ENCODE peak calls at places on chromosomes 11 and 22, in ten cellular contexts. One of them, this sample, is unnamed.
A peak's percentile ranks its signal among the peaks of the same experiment; 100 is the strongest.

GRCh38 chr11:74677131-74677530 is 54.1 kb downstream of the CHRDL2 start:
- DNase-seq in upper lobe of right lung: no peak
- DNase-seq in lung: no peak
- DNase-seq in neuronal stem cell: no peak
- DNase-seq in esophagus squamous epithelium: no peak
- DNase-seq in IMR-90: no peak
- DNase-seq in left lung: peak; percentile 7
- DNase-seq in left ventricle myocardium inferior: no peak
- DNase-seq in transverse colon: no peak
- DNase-seq in prostate gland: no peak
- DNase-seq in this sample: no peak

GRCh38 chr22:24506802-24507438 is 11.8 kb downstream of the UPB1 start:
- DNase-seq in upper lobe of right lung: no peak
- DNase-seq in lung: peak; percentile 49
- DNase-seq in neuronal stem cell: no peak
- DNase-seq in esophagus squamous epithelium: no peak
- DNase-seq in IMR-90: peak; percentile 45
- DNase-seq in left lung: no peak
- DNase-seq in left ventricle myocardium inferior: no peak
- DNase-seq in transverse colon: no peak
- DNase-seq in prostate gland: no peak
- DNase-seq in this sample: no peak

GRCh38 chr11:87374206-87374793 is 336.6 kb downstream of the TMEM135 start:
- DNase-seq in upper lobe of right lung: no peak
- DNase-seq in lung: no peak
- DNase-seq in neuronal stem cell: no peak
- DNase-seq in esophagus squamous epithelium: no peak
- DNase-seq in IMR-90: no peak
- DNase-seq in left lung: no peak
- DNase-seq in left ventricle myocardium inferior: no peak
- DNase-seq in transverse colon: no peak
- DNase-seq in prostate gland: no peak
- DNase-seq in this sample: no peak

GRCh38 chr11:64359712-64360402 is 895 bp downstream of the RPS6KA4 start:
- DNase-seq in upper lobe of right lung: peak; percentile 70
- DNase-seq in lung: no peak
- DNase-seq in neuronal stem cell: no peak
- DNase-seq in esophagus squamous epithelium: no peak
- DNase-seq in IMR-90: no peak
- DNase-seq in left lung: no peak
- DNase-seq in left ventricle myocardium inferior: no peak
- DNase-seq in transverse colon: peak; percentile 22
- DNase-seq in prostate gland: no peak
- DNase-seq in this sample: no peak

GRCh38 chr11:31442086-31442485 is 67.3 kb downstream of the IMMP1L start:
- DNase-seq in upper lobe of right lung: no peak
- DNase-seq in lung: no peak
- DNase-seq in neuronal stem cell: no peak
- DNase-seq in esophagus squamous epithelium: no peak
- DNase-seq in IMR-90: no peak
- DNase-seq in left lung: no peak
- DNase-seq in left ventricle myocardium inferior: no peak
- DNase-seq in transverse colon: no peak
- DNase-seq in prostate gland: no peak
- DNase-seq in this sample: no peak

GRCh38 chr22:40043086-40043485 is 48.3 kb downstream of the FAM83F start:
- DNase-seq in upper lobe of right lung: no peak
- DNase-seq in lung: peak; percentile 59
- DNase-seq in neuronal stem cell: no peak
- DNase-seq in esophagus squamous epithelium: no peak
- DNase-seq in IMR-90: no peak
- DNase-seq in left lung: no peak
- DNase-seq in left ventricle myocardium inferior: no peak
- DNase-seq in transverse colon: peak; percentile 52
- DNase-seq in prostate gland: peak; percentile 88
- DNase-seq in this sample: no peak

GRCh38 chr22:35930933-35931332 is 97.7 kb downstream of the RBFOX2 start:
- DNase-seq in upper lobe of right lung: no peak
- DNase-seq in lung: no peak
- DNase-seq in neuronal stem cell: peak; percentile 20
- DNase-seq in esophagus squamous epithelium: no peak
- DNase-seq in IMR-90: peak; percentile 80
- DNase-seq in left lung: no peak
- DNase-seq in left ventricle myocardium inferior: no peak
- DNase-seq in transverse colon: no peak
- DNase-seq in prostate gland: no peak
- DNase-seq in this sample: no peak

GRCh38 chr22:46066691-46067090 is 83.6 kb upstream of the PPARA start:
- DNase-seq in upper lobe of right lung: peak; percentile 25
- DNase-seq in lung: no peak
- DNase-seq in neuronal stem cell: no peak
- DNase-seq in esophagus squamous epithelium: no peak
- DNase-seq in IMR-90: no peak
- DNase-seq in left lung: peak; percentile 24
- DNase-seq in left ventricle myocardium inferior: peak; percentile 11
- DNase-seq in transverse colon: peak; percentile 29
- DNase-seq in prostate gland: peak; percentile 45
- DNase-seq in this sample: no peak

GRCh38 chr11:24489477-24489876 is 7.4 kb upstream of the LUZP2 start:
- DNase-seq in upper lobe of right lung: no peak
- DNase-seq in lung: no peak
- DNase-seq in neuronal stem cell: no peak
- DNase-seq in esophagus squamous epithelium: no peak
- DNase-seq in IMR-90: no peak
- DNase-seq in left lung: no peak
- DNase-seq in left ventricle myocardium inferior: no peak
- DNase-seq in transverse colon: no peak
- DNase-seq in prostate gland: no peak
- DNase-seq in this sample: no peak

GRCh38 chr22:47207387-47207786 is 444.9 kb downstream of the TBC1D22A start:
- DNase-seq in upper lobe of right lung: no peak
- DNase-seq in lung: peak; percentile 22
- DNase-seq in neuronal stem cell: no peak
- DNase-seq in esophagus squamous epithelium: no peak
- DNase-seq in IMR-90: no peak
- DNase-seq in left lung: peak; percentile 24
- DNase-seq in left ventricle myocardium inferior: no peak
- DNase-seq in transverse colon: no peak
- DNase-seq in prostate gland: no peak
- DNase-seq in this sample: no peak

GRCh38 chr22:28989035-28989464 is 72.6 kb downstream of the C22orf31 start:
- DNase-seq in upper lobe of right lung: no peak
- DNase-seq in lung: no peak
- DNase-seq in neuronal stem cell: no peak
- DNase-seq in esophagus squamous epithelium: no peak
- DNase-seq in IMR-90: no peak
- DNase-seq in left lung: no peak
- DNase-seq in left ventricle myocardium inferior: no peak
- DNase-seq in transverse colon: no peak
- DNase-seq in prostate gland: no peak
- DNase-seq in this sample: no peak

DNA sequence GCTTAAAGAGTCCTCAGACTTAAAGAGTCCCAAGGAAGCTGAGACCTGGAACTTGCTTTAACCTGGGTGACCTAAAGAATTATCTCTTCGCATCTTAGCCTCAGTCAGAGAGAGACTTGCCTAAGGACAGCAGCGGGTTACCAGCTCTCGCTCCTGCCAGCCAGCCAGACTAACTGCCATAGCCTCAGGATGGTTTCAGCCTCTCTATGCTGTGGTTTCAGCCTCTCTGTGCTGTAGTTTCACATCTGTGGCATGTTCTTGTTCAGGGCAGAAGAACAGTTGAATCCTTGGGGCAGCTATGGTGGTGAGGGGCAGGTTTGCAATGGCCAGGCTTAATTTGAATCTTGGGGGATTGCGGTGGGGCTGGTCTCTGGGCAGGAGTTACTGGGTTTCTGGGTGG is 2.3 kb downstream of the FRMD8 start:
- DNase-seq in upper lobe of right lung: no peak
- DNase-seq in lung: no peak
- DNase-seq in neuronal stem cell: no peak
- DNase-seq in esophagus squamous epithelium: no peak
- DNase-seq in IMR-90: no peak
- DNase-seq in left lung: no peak
- DNase-seq in left ventricle myocardium inferior: no peak
- DNase-seq in transverse colon: no peak
- DNase-seq in prostate gland: no peak
- DNase-seq in this sample: no peak
- H3K4me1 ChIP-seq in upper lobe of right lung: peaks cover 70% of the 10 kb centered on the region
- H3K4me1 ChIP-seq in lung: no peaks in the 10 kb centered on the region
- H3K4me1 ChIP-seq in neuronal stem cell: peaks cover 16% of the 10 kb centered on the region
- H3K4me1 ChIP-seq in esophagus squamous epithelium: peaks cover 60% of the 10 kb centered on the region
- H3K4me1 ChIP-seq in IMR-90: peaks cover 38% of the 10 kb centered on the region
- H3K4me1 ChIP-seq in left lung: peaks cover 77% of the 10 kb centered on the region
- H3K4me1 ChIP-seq in left ventricle myocardium inferior: peaks cover 95% of the 10 kb centered on the region
- H3K4me1 ChIP-seq in transverse colon: peaks cover 61% of the 10 kb centered on the region
- H3K4me1 ChIP-seq in prostate gland: peaks cover 13% of the 10 kb centered on the region
- H3K4me1 ChIP-seq in this sample: peaks cover 10% of the 10 kb centered on the region

GRCh38 chr11:12238420-12238819 is 128.0 kb downstream of the MICAL2 start:
- DNase-seq in upper lobe of right lung: no peak
- DNase-seq in lung: no peak
- DNase-seq in neuronal stem cell: no peak
- DNase-seq in esophagus squamous epithelium: no peak
- DNase-seq in IMR-90: no peak
- DNase-seq in left lung: no peak
- DNase-seq in left ventricle myocardium inferior: no peak
- DNase-seq in transverse colon: no peak
- DNase-seq in prostate gland: no peak
- DNase-seq in this sample: no peak

GRCh38 chr11:12242071-12242672 is 131.8 kb downstream of the MICAL2 start:
- DNase-seq in upper lobe of right lung: no peak
- DNase-seq in lung: no peak
- DNase-seq in neuronal stem cell: no peak
- DNase-seq in esophagus squamous epithelium: no peak
- DNase-seq in IMR-90: no peak
- DNase-seq in left lung: no peak
- DNase-seq in left ventricle myocardium inferior: no peak
- DNase-seq in transverse colon: no peak
- DNase-seq in prostate gland: no peak
- DNase-seq in this sample: no peak

GRCh38 chr11:12239396-12240298 is 129.3 kb downstream of the MICAL2 start:
- DNase-seq in upper lobe of right lung: no peak
- DNase-seq in lung: peak; percentile 74
- DNase-seq in neuronal stem cell: no peak
- DNase-seq in esophagus squamous epithelium: no peak
- DNase-seq in IMR-90: peak; percentile 48
- DNase-seq in left lung: peak; percentile 63
- DNase-seq in left ventricle myocardium inferior: no peak
- DNase-seq in transverse colon: no peak
- DNase-seq in prostate gland: no peak
- DNase-seq in this sample: no peak

GRCh38 chr11:12241401-12241800 is 131.0 kb downstream of the MICAL2 start:
- DNase-seq in upper lobe of right lung: no peak
- DNase-seq in lung: no peak
- DNase-seq in neuronal stem cell: no peak
- DNase-seq in esophagus squamous epithelium: no peak
- DNase-seq in IMR-90: no peak
- DNase-seq in left lung: no peak
- DNase-seq in left ventricle myocardium inferior: no peak
- DNase-seq in transverse colon: no peak
- DNase-seq in prostate gland: no peak
- DNase-seq in this sample: no peak

DNA sequence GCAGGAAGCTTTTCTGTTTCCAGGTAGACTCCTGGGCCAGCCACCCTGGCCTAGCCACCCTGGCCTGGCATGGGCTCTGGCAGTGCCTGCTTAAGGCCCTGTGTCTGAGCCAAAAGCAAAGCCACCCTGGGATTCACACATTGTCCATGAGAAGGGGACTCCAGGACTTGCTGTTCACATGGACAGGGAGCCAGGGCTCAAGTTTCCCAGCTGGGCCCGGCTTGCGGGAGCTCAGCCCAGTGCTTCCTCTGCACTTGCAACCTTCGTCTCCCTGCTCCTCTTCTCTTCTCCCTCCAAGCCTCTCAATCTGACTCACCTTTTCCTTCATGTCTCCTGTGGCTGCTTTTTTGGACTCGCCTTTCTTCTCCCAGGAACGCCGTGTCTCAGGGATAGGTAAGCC is 130.3 kb downstream of the MICAL2 start:
- DNase-seq in upper lobe of right lung: no peak
- DNase-seq in lung: no peak
- DNase-seq in neuronal stem cell: no peak
- DNase-seq in esophagus squamous epithelium: no peak
- DNase-seq in IMR-90: no peak
- DNase-seq in left lung: no peak
- DNase-seq in left ventricle myocardium inferior: no peak
- DNase-seq in transverse colon: no peak
- DNase-seq in prostate gland: no peak
- DNase-seq in this sample: no peak
- H3K4me3 ChIP-seq in upper lobe of right lung: no peak overlapping the region
- H3K4me3 ChIP-seq in lung: no peak overlapping the region
- H3K4me3 ChIP-seq in neuronal stem cell: no peak overlapping the region
- H3K4me3 ChIP-seq in esophagus squamous epithelium: no peak overlapping the region
- H3K4me3 ChIP-seq in IMR-90: no peak overlapping the region
- H3K4me3 ChIP-seq in left lung: no peak overlapping the region
- H3K4me3 ChIP-seq in left ventricle myocardium inferior: no peak overlapping the region
- H3K4me3 ChIP-seq in transverse colon: no peak overlapping the region
- H3K4me3 ChIP-seq in prostate gland: no peak overlapping the region
- H3K4me3 ChIP-seq in this sample: no peak overlapping the region

DNA sequence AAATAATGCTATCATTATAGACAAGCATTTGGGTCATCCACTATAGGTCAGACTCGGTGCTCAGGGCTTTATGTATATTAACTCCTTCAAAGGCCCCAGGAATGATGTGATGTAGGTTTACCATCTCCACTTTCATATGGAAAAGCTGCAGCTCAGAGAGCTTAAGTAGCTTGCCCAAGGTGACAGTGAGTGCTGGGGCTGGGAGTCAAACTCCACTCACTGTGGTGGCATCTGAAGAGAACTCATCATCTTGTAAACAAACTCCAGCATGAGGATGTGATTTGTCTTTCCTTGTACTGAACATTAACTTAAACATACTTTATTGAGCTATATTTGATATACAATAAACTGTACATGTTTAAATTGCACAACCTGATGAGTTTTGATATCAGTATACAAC is 25.4 kb downstream of the TENM4 start:
- DNase-seq in upper lobe of right lung: no peak
- DNase-seq in lung: no peak
- DNase-seq in neuronal stem cell: no peak
- DNase-seq in esophagus squamous epithelium: no peak
- DNase-seq in IMR-90: peak; percentile 61
- DNase-seq in left lung: no peak
- DNase-seq in left ventricle myocardium inferior: no peak
- DNase-seq in transverse colon: no peak
- DNase-seq in prostate gland: no peak
- DNase-seq in this sample: no peak
- H3K27me3 ChIP-seq in upper lobe of right lung: no peaks in the 10 kb centered on the region
- H3K27me3 ChIP-seq in lung: no peaks in the 10 kb centered on the region
- H3K27me3 ChIP-seq in neuronal stem cell: no peaks in the 10 kb centered on the region
- H3K27me3 ChIP-seq in esophagus squamous epithelium: no peaks in the 10 kb centered on the region
- H3K27me3 ChIP-seq in IMR-90: no peaks in the 10 kb centered on the region
- H3K27me3 ChIP-seq in left lung: no peaks in the 10 kb centered on the region
- H3K27me3 ChIP-seq in left ventricle myocardium inferior: peaks cover 18% of the 10 kb centered on the region
- H3K27me3 ChIP-seq in transverse colon: no peaks in the 10 kb centered on the region
- H3K27me3 ChIP-seq in prostate gland: no peaks in the 10 kb centered on the region
- H3K27me3 ChIP-seq in this sample: no peaks in the 10 kb centered on the region

GRCh38 chr22:37751449-37752188 is 54.8 kb downstream of the TRIOBP start:
- DNase-seq in upper lobe of right lung: no peak
- DNase-seq in lung: no peak
- DNase-seq in neuronal stem cell: no peak
- DNase-seq in esophagus squamous epithelium: no peak
- DNase-seq in IMR-90: no peak
- DNase-seq in left lung: no peak
- DNase-seq in left ventricle myocardium inferior: no peak
- DNase-seq in transverse colon: no peak
- DNase-seq in prostate gland: no peak
- DNase-seq in this sample: no peak
- H3K4me1 ChIP-seq in upper lobe of right lung: peaks cover 76% of the 10 kb centered on the region
- H3K4me1 ChIP-seq in lung: peaks cover 33% of the 10 kb centered on the region
- H3K4me1 ChIP-seq in neuronal stem cell: peaks cover 31% of the 10 kb centered on the region
- H3K4me1 ChIP-seq in esophagus squamous epithelium: peaks cover 67% of the 10 kb centered on the region
- H3K4me1 ChIP-seq in IMR-90: peaks cover 52% of the 10 kb centered on the region
- H3K4me1 ChIP-seq in left lung: peaks cover 80% of the 10 kb centered on the region
- H3K4me1 ChIP-seq in left ventricle myocardium inferior: peaks cover 89% of the 10 kb centered on the region
- H3K4me1 ChIP-seq in transverse colon: peaks cover 57% of the 10 kb centered on the region
- H3K4me1 ChIP-seq in prostate gland: peaks cover 44% of the 10 kb centered on the region
- H3K4me1 ChIP-seq in this sample: peaks cover 58% of the 10 kb centered on the region